ENCODE peak calls at places on chromosome 6, in four cellular contexts. V, J, D and B are unnamed samples. For H3K4me1, the result is how much of the 10 kb centered on the place peaks cover.

GRCh38 chr6:10584607-10585006 is 63.5 kb downstream of the GCNT2 start:
- DNase-seq in V (no peak), J (no peak), D (no peak), B (no peak)

GRCh38 chr6:158805698-158806373 is 13.3 kb downstream of the EZR start:
- DNase-seq in V (no peak), J (no peak), D (no peak), B (no peak)

GRCh38 chr6:21538186-21538798 is 55.3 kb upstream of the SOX4 start:
- DNase-seq in V (no peak), J (peak), D (no peak), B (no peak)

GRCh38 chr6:159422041-159422984 is 253.1 kb downstream of the FNDC1 start:
- DNase-seq in V (no peak), J (no peak), D (no peak), B (no peak)

GRCh38 chr6:170210026-170210390 is 80.9 kb downstream of the DLL1 start:
- DNase-seq in V (no peak), J (no peak), D (peak), B (no peak)

GRCh38 chr6:501891-502601 is 110.5 kb downstream of the IRF4 start:
- DNase-seq in V (no peak), J (no peak), D (no peak), B (no peak)

GRCh38 chr6:118100763-118101162 is 193.7 kb downstream of the SLC35F1 start:
- DNase-seq in V (no peak), J (no peak), D (no peak), B (peak)

GRCh38 chr6:551405-551804 is 105.5 kb downstream of the HUS1B start:
- DNase-seq in V (no peak), J (peak), D (no peak), B (peak)

GRCh38 chr6:44225579-44226325 is 2.4 kb downstream of the SLC29A1 start:
- DNase-seq in V (no peak), J (no peak), D (no peak), B (no peak)

GRCh38 chr6:38279423-38279822 is 360.3 kb downstream of the BTBD9 start:
- DNase-seq in V (no peak), J (no peak), D (no peak), B (no peak)

GRCh38 chr6:170080169-170080827 is 210.6 kb downstream of the DLL1 start:
- DNase-seq in V (no peak), J (no peak), D (peak), B (no peak)

GRCh38 chr6:146364816-146365594 is 178.6 kb upstream of the RAB32 start:
- DNase-seq in V (no peak), J (no peak), D (no peak), B (no peak)

GRCh38 chr6:130365166-130366010 is 429 bp upstream of the TMEM200A start:
- DNase-seq in V (no peak), J (peak), D (peak), B (peak)

GRCh38 chr6:130233332-130233731 is 10.6 kb upstream of the SAMD3 start:
- DNase-seq in V (no peak), J (peak), D (no peak), B (no peak)

GRCh38 chr6:54586251-54586650 is 260.3 kb upstream of the FAM83B start:
- DNase-seq in V (no peak), J (peak), D (no peak), B (no peak)

GRCh38 chr6:85354761-85355618 is 94.9 kb upstream of the NT5E start:
- DNase-seq in V (peak), J (peak), D (peak), B (peak)

GRCh38 chr6:96101564-96101963 is 85.8 kb downstream of the FUT9 start:
- DNase-seq in V (no peak), J (no peak), D (no peak), B (no peak)

GRCh38 chr6:43278524-43279078 is 19.5 kb upstream of the SLC22A7 start:
- DNase-seq in V (no peak), J (peak), D (no peak), B (no peak)

GRCh38 chr6:90637321-90637720 is 50.4 kb upstream of the MAP3K7 start:
- DNase-seq in V (no peak), J (no peak), D (no peak), B (no peak)

GRCh38 chr6:132933085-132933484 is 118.7 kb downstream of the RPS12 start:
- DNase-seq in V (no peak), J (no peak), D (no peak), B (peak)

GRCh38 chr6:158770948-158771347 is 48.2 kb downstream of the EZR start:
- DNase-seq in V (no peak), J (no peak), D (peak), B (no peak)

GRCh38 chr6:150617496-150618460 is 18.1 kb downstream of the PLEKHG1 start:
- DNase-seq in V (no peak), J (no peak), D (no peak), B (no peak)

GRCh38 chr6:129195666-129196065 is 312.7 kb downstream of the LAMA2 start:
- DNase-seq in V (no peak), J (no peak), D (no peak), B (peak)

DNA sequence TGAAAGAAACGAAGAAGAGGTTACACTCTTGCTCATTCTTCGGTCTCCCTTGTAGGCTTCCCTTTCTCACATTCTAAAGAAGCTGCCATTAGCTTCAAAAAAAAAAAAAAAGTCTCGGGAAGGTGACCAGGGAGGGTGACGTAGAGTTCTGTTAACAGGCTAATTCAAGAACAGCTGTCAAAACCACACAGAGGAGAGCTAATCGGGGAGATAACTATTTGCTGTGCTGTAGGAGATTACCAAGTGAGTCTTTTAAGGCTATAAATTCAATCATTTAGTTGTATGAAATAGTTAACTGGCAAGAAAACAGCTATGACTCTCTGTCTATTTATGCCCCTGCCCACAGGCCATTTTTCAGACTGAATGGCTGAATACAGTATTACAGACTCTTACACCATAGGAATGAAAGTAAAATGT is 256.8 kb downstream of the SYNE1 start:
- DNase-seq in V (no peak), J (peak), D (no peak), B (peak)
- H3K4me1 ChIP-seq in V (under half), J (under half), D (under half), B (under half)

GRCh38 chr6:47106216-47106615 is 64.1 kb upstream of the ADGRF1 start:
- DNase-seq in V (no peak), J (no peak), D (no peak), B (no peak)
- H3K4me1 ChIP-seq in V (under half), J (under half), D (under half), B (under half)

GRCh38 chr6:24990944-24991747 is 55.4 kb upstream of the RIPOR2 start:
- DNase-seq in V (no peak), J (no peak), D (no peak), B (no peak)
- H3K4me1 ChIP-seq in V (under half), J (under half), D (under half), B (under half)

GRCh38 chr6:35388772-35389352 is 46.5 kb downstream of the PPARD start:
- DNase-seq in V (no peak), J (no peak), D (no peak), B (no peak)

GRCh38 chr6:35392111-35392702 is 49.8 kb downstream of the PPARD start:
- DNase-seq in V (no peak), J (no peak), D (no peak), B (no peak)

GRCh38 chr6:35396991-35397390 is 54.6 kb downstream of the PPARD start:
- DNase-seq in V (no peak), J (peak), D (no peak), B (no peak)

GRCh38 chr6:35391240-35391968 is 49.0 kb downstream of the PPARD start:
- DNase-seq in V (no peak), J (peak), D (no peak), B (no peak)

DNA sequence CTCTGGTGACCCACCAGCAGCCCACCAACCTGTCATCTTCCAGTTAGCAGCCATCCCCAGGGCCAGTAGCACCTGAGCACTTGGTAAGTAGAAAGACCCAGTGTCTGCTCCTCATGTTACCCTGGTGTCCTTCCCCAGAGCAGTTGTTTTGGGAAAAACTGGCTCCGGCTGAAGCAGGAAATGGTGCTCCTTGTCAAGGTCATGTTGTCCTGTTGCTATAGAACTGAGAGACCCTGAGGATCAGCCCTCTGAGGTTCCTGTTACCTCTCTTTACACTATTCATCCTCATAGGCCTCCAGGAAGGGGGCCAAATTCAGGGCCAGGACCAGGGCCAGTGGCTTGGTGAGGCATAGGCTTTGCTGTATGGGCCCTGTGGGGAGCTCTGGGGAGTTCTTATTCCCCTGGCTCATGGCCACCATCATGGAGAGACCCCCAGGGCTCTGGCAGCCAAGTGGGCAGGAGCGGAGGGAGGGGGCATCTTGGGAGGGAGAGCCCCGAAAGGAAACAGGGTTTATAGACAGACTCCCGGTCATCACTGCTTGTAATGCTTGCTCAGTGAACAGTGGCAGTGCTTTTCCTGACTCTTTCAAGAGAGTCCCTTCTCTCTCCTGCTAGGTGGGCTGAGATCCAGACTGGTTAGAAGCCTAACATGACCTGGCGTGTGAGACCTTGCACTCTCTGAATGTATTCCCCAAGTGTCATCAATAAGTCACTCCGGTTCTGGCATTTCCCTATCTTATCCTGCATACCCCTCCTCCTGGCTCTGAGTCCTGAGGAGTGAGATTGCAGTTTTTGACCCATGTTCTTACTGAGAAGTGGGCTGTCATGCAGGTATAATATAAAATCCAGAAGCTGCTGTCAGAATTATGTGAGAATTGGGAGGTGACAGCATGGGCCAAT is 50.7 kb downstream of the PPARD start:
- DNase-seq in V (no peak), J (no peak), D (no peak), B (no peak)
- H3K4me1 ChIP-seq in V (under half), J (under half), D (under half), B (under half)

GRCh38 chr6:106446983-106447382 is 86.5 kb downstream of the CRYBG1 start:
- DNase-seq in V (no peak), J (no peak), D (no peak), B (no peak)

GRCh38 chr6:106446287-106446885 is 85.9 kb downstream of the CRYBG1 start:
- DNase-seq in V (no peak), J (peak), D (no peak), B (peak)

GRCh38 chr6:106442351-106442750 is 81.8 kb downstream of the CRYBG1 start:
- DNase-seq in V (no peak), J (no peak), D (no peak), B (no peak)

GRCh38 chr6:106445508-106445878 is 85.0 kb downstream of the CRYBG1 start:
- DNase-seq in V (no peak), J (no peak), D (no peak), B (no peak)

DNA sequence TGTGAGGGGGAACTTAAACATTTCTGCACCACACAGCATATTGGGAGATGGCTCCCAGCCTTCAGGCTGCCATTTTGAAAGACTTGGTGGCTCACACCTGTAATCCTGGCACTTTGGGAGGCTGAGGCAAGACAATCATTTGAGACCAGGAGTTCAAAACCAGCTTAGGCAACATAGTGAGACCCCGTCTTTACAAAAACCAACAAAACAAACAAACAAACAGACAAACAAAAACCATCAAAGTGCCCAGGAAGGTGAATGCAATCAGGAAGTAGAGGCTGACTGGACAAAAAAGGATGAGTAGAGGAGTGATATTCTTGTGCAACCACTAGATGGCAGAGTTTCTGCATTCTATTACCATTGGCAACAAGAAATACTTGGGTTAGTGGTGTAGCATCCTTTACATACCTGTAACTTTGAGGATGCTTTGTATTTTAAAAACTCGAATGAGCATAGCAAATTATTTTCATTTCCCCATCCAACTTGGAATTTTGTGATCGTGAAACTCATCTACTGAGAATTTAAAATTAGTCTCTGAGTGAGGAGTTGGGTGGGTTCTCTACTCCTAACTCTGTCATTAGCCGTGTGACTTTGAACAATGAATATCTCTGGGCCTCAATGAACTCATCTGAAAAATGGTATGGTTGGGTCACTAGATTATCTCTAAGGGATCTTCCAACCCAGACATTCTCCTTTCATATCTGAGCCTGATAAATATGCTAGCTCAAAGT is 84.4 kb downstream of the CRYBG1 start:
- DNase-seq in V (peak), J (peak), D (no peak), B (peak)
- H3K4me1 ChIP-seq in V (under half), J (under half), D (under half), B (under half)

GRCh38 chr6:25177629-25178028 is 101.5 kb upstream of the CARMIL1 start:
- DNase-seq in V (no peak), J (no peak), D (no peak), B (no peak)
- H3K4me1 ChIP-seq in V (under half), J (under half), D (under half), B (under half)

DNA sequence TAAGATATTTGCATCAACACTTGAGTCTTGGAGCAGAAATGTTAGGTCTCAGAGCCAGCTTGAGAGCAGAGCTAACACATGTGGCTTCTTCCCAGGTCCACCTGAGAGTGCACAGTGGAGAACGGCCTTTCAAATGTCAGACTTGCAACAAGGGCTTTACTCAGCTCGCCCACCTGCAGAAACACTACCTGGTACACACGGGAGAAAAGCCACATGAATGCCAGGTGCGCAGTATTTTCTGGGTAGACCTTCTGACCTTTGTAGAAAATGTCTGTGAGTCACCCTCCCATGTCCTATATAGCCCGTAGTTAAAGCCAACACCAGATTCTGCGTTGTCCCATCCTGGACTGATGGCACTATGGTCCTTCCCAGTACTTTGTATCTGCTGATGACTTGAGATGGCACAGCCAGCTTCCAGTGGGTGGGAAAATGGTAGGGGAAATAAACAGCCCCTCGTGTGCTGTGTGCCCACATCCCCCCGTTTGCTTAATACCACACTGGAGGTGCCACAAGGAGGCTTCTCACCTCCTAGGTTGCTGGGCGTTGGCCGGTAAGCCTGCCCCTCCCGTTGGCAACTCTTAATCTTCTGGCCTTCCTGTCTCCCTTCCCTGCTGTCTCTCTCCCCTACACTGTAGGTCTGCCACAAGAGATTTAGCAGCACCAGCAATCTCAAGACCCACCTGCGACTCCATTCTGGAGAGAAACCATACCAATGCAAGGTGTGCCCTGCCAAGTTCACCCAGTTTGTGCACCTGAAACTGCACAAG is 20.3 kb downstream of the PRDM1 start:
- DNase-seq in V (no peak), J (no peak), D (no peak), B (no peak)
- H3K4me1 ChIP-seq in V (under half), J (under half), D (under half), B (under half)

GRCh38 chr6:15264902-15265761 is 19.3 kb downstream of the JARID2 start:
- DNase-seq in V (no peak), J (peak), D (no peak), B (peak)

GRCh38 chr6:15266423-15266996 is 20.6 kb downstream of the JARID2 start:
- DNase-seq in V (no peak), J (no peak), D (no peak), B (no peak)

GRCh38 chr6:15263780-15264374 is 18.0 kb downstream of the JARID2 start:
- DNase-seq in V (no peak), J (no peak), D (no peak), B (no peak)

GRCh38 chr6:15265787-15266186 is 19.9 kb downstream of the JARID2 start:
- DNase-seq in V (no peak), J (no peak), D (no peak), B (no peak)

DNA sequence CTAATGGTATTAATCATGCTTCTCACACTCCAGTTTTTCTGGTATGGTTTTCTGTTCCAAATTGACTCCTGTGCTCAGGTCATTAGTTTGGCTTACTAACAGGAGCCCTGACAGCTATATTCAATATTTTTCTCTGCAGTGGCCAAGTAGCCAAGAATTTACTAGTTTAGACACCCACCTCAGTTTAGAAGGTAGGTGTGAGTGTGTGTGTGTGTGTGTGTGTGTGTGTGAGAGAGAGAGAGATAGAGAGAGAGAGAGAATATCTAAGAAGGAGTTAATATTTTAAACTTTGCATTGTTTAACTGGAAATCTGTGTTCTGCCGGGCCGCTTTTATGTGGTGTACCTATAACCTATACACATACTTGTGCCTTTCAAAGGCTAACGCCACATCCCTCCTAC is 18.5 kb downstream of the JARID2 start:
- DNase-seq in V (no peak), J (no peak), D (no peak), B (no peak)
- H3K4me1 ChIP-seq in V (under half), J (under half), D (half or more), B (under half)